ENCODE peak calls at places on chromosomes 4 and X, in four cellular contexts. One of them, this sample, is unnamed.

GRCh38 chr4:76209876-76210275 is 3.7 kb downstream of the SCARB2 start:
- DNase-seq in fibroblast of the conjunctiva: no peak
- DNase-seq in left cardiac atrium: no peak
- DNase-seq in AG10803: no peak
- DNase-seq in this sample: no peak

GRCh38 chr4:154731756-154732155 is 12.0 kb upstream of the LRAT start:
- DNase-seq in left cardiac atrium: no peak
- DNase-seq in AG10803: no peak
- DNase-seq in fibroblast of the conjunctiva: no peak
- DNase-seq in this sample: no peak

GRCh38 chrX:41332005-41332404 is 2.0 kb upstream of the DDX3X start:
- DNase-seq in AG10803: no peak
- DNase-seq in left cardiac atrium: no peak
- DNase-seq in fibroblast of the conjunctiva: no peak
- DNase-seq in this sample: no peak

GRCh38 chrX:21266949-21267348 is 107.3 kb upstream of the CNKSR2 start:
- DNase-seq in left cardiac atrium: no peak
- DNase-seq in AG10803: no peak
- DNase-seq in fibroblast of the conjunctiva: no peak
- DNase-seq in this sample: no peak

GRCh38 chr4:165369522-165369921 is 9.3 kb upstream of the CPE start:
- DNase-seq in AG10803: no peak
- DNase-seq in fibroblast of the conjunctiva: peak; percentile 30
- DNase-seq in left cardiac atrium: no peak
- DNase-seq in this sample: no peak

GRCh38 chr4:83639849-83640493 is 104.1 kb downstream of the GPAT3 start:
- DNase-seq in left cardiac atrium: no peak
- DNase-seq in AG10803: peak; percentile 77
- DNase-seq in fibroblast of the conjunctiva: peak; percentile 62
- DNase-seq in this sample: peak; percentile 82

GRCh38 chrX:104310657-104311056 is 55.9 kb upstream of the ESX1 start:
- DNase-seq in fibroblast of the conjunctiva: no peak
- DNase-seq in AG10803: no peak
- DNase-seq in left cardiac atrium: no peak
- DNase-seq in this sample: no peak

GRCh38 chr4:76546282-76547166 is 111.5 kb downstream of the SHROOM3 start:
- DNase-seq in fibroblast of the conjunctiva: peak; percentile 31
- DNase-seq in left cardiac atrium: peak; percentile 28
- DNase-seq in AG10803: peak; percentile 93
- DNase-seq in this sample: no peak

GRCh38 chr4:153064571-153064970 is 128.4 kb downstream of the FHDC1 start:
- DNase-seq in fibroblast of the conjunctiva: no peak
- DNase-seq in left cardiac atrium: no peak
- DNase-seq in AG10803: no peak
- DNase-seq in this sample: no peak

GRCh38 chrX:113389846-113390245 is 549.2 kb upstream of the AMOT start:
- DNase-seq in left cardiac atrium: no peak
- DNase-seq in AG10803: peak; percentile 3
- DNase-seq in fibroblast of the conjunctiva: no peak
- DNase-seq in this sample: no peak

GRCh38 chr4:168453146-168453545 is 27.1 kb downstream of the DDX60L start:
- DNase-seq in AG10803: no peak
- DNase-seq in fibroblast of the conjunctiva: no peak
- DNase-seq in left cardiac atrium: no peak
- DNase-seq in this sample: no peak

GRCh38 chr4:2797545-2798305 is 4.8 kb downstream of the SH3BP2 start:
- DNase-seq in AG10803: no peak
- DNase-seq in left cardiac atrium: peak; percentile 35
- DNase-seq in fibroblast of the conjunctiva: no peak
- DNase-seq in this sample: no peak

GRCh38 chr4:132542228-132542627 is 606.9 kb upstream of the PCDH10 start:
- DNase-seq in left cardiac atrium: no peak
- DNase-seq in AG10803: no peak
- DNase-seq in fibroblast of the conjunctiva: no peak
- DNase-seq in this sample: no peak

GRCh38 chrX:13430136-13430827 is 110.4 kb upstream of the ATXN3L start:
- DNase-seq in fibroblast of the conjunctiva: no peak
- DNase-seq in AG10803: no peak
- DNase-seq in left cardiac atrium: no peak
- DNase-seq in this sample: no peak

GRCh38 chr4:39620551-39620950 is 18.1 kb downstream of the SMIM14 start:
- DNase-seq in left cardiac atrium: no peak
- DNase-seq in AG10803: no peak
- DNase-seq in fibroblast of the conjunctiva: no peak
- DNase-seq in this sample: no peak

GRCh38 chr4:77852892-77853495 is 9.6 kb upstream of the MRPL1 start:
- DNase-seq in left cardiac atrium: no peak
- DNase-seq in AG10803: no peak
- DNase-seq in fibroblast of the conjunctiva: no peak
- DNase-seq in this sample: no peak